ENCODE peak calls at places on chromosomes 7 and 10, in seven cellular contexts. F, O, J, A, L, S and R are unnamed samples.

GRCh38 chr10:101536800-101537199 is 51.3 kb downstream of the POLL start:
- DNase-seq in F (no peak), O (no peak), J (no peak), A (no peak), L (peak; percentile 46), S (no peak), R (no peak)

GRCh38 chr7:102152672-102153585 is 133.7 kb upstream of the SH2B2 start:
- DNase-seq in F (no peak), O (no peak), J (no peak), A (no peak), L (no peak), S (no peak), R (no peak)

GRCh38 chr10:5297996-5298395 is 66.8 kb upstream of the UCN3 start:
- DNase-seq in F (no peak), O (no peak), J (no peak), A (no peak), L (no peak), S (no peak), R (no peak)

GRCh38 chr10:13959443-13960359 is 371.0 kb downstream of the FRMD4A start:
- DNase-seq in F (no peak), O (no peak), J (no peak), A (no peak), L (no peak), S (no peak), R (no peak)

GRCh38 chr7:133530682-133531081 is 277.8 kb downstream of the EXOC4 start:
- DNase-seq in F (no peak), O (no peak), J (no peak), A (no peak), L (no peak), S (no peak), R (no peak)

GRCh38 chr10:125739994-125740679 is 20.6 kb downstream of the EDRF1 start:
- DNase-seq in F (no peak), O (no peak), J (no peak), A (no peak), L (no peak), S (no peak), R (no peak)

GRCh38 chr10:33347227-33347626 is 12.8 kb upstream of the NRP1 start:
- DNase-seq in F (no peak), O (no peak), J (no peak), A (no peak), L (no peak), S (no peak), R (no peak)

GRCh38 chr7:155404976-155405375 is 53.0 kb upstream of the EN2 start:
- DNase-seq in F (no peak), O (no peak), J (no peak), A (no peak), L (no peak), S (no peak), R (no peak)

GRCh38 chr10:71205468-71205867 is 6.9 kb upstream of the UNC5B start:
- DNase-seq in F (no peak), O (no peak), J (peak; percentile 9), A (no peak), L (no peak), S (no peak), R (no peak)

GRCh38 chr10:103640436-103641181 is 147.1 kb downstream of the NEURL1 start:
- DNase-seq in F (no peak), O (no peak), J (no peak), A (no peak), L (no peak), S (no peak), R (no peak)

GRCh38 chr10:131897297-131897899 is 3.4 kb upstream of the PPP2R2D start:
- DNase-seq in F (no peak), O (no peak), J (no peak), A (no peak), L (no peak), S (no peak), R (no peak)

GRCh38 chr7:45180084-45180986 is 22.7 kb downstream of the RAMP3 start:
- DNase-seq in F (no peak), O (no peak), J (no peak), A (no peak), L (no peak), S (no peak), R (no peak)

GRCh38 chr10:58775960-58776574 is 263.4 kb downstream of the BICC1 start:
- DNase-seq in F (no peak), O (no peak), J (no peak), A (no peak), L (no peak), S (no peak), R (no peak)

GRCh38 chr7:23222439-23223045 is 24.0 kb upstream of the GPNMB start:
- DNase-seq in F (no peak), O (no peak), J (no peak), A (no peak), L (no peak), S (no peak), R (no peak)

GRCh38 chr10:70348228-70348850 is 34.1 kb downstream of the LRRC20 start:
- DNase-seq in F (no peak), O (no peak), J (no peak), A (peak; percentile 14), L (peak; percentile 69), S (no peak), R (no peak)

GRCh38 chr7:33422825-33423645 is 293.7 kb downstream of the BBS9 start:
- DNase-seq in F (no peak), O (no peak), J (no peak), A (no peak), L (no peak), S (no peak), R (no peak)

GRCh38 chr7:28263622-28264266 is 83.1 kb upstream of the JAZF1 start:
- DNase-seq in F (no peak), O (no peak), J (no peak), A (no peak), L (no peak), S (no peak), R (no peak)

GRCh38 chr7:27242580-27243339 is at the start of gene EVX1:
- DNase-seq in F (peak; percentile 66), O (no peak), J (no peak), A (peak; percentile 24), L (no peak), S (no peak), R (no peak)

GRCh38 chr7:107463139-107464078 is 6.4 kb upstream of the GPR22 start:
- DNase-seq in F (peak; percentile 52), O (peak; percentile 28), J (peak; percentile 71), A (peak; percentile 38), L (peak; percentile 54), S (peak; percentile 61), R (peak; percentile 12)

GRCh38 chr7:2006921-2007381 is 225.8 kb downstream of the MAD1L1 start:
- DNase-seq in F (no peak), O (no peak), J (no peak), A (no peak), L (no peak), S (no peak), R (no peak)

GRCh38 chr10:62268027-62268398 is 631 bp downstream of the RTKN2 start:
- DNase-seq in F (no peak), O (no peak), J (peak; percentile 35), A (no peak), L (peak; percentile 21), S (no peak), R (peak; percentile 14)

GRCh38 chr7:55128693-55129394 is 110.0 kb downstream of the EGFR start:
- DNase-seq in F (no peak), O (no peak), J (no peak), A (no peak), L (peak; percentile 15), S (no peak), R (no peak)

GRCh38 chr7:108193593-108194498 is 63.7 kb upstream of the LAMB4 start:
- DNase-seq in F (no peak), O (no peak), J (no peak), A (no peak), L (no peak), S (no peak), R (no peak)

GRCh38 chr7:100642534-100642907 is 1.2 kb upstream of the TFR2 start:
- DNase-seq in F (no peak), O (no peak), J (no peak), A (no peak), L (no peak), S (no peak), R (no peak)

GRCh38 chr7:25260862-25261454 is 32.7 kb upstream of the NPVF start:
- DNase-seq in F (no peak), O (no peak), J (peak; percentile 33), A (no peak), L (no peak), S (no peak), R (no peak)

GRCh38 chr10:23558361-23558799 is 119.5 kb downstream of the OTUD1 start:
- DNase-seq in F (no peak), O (no peak), J (no peak), A (no peak), L (no peak), S (no peak), R (no peak)

GRCh38 chr7:120988591-120989299 is at the start of gene CPED1:
- DNase-seq in F (peak; percentile 71), O (no peak), J (peak; percentile 26), A (peak; percentile 9), L (peak; percentile 66), S (peak; percentile 72), R (peak; percentile 56)

GRCh38 chr7:121624922-121625321 is 228.8 kb upstream of the FAM3C start:
- DNase-seq in F (no peak), O (no peak), J (peak; percentile 28), A (no peak), L (peak; percentile 12), S (no peak), R (no peak)

GRCh38 chr7:137791947-137792346 is 54.8 kb downstream of the DGKI start:
- DNase-seq in F (no peak), O (no peak), J (no peak), A (peak; percentile 10), L (no peak), S (no peak), R (no peak)

GRCh38 chr10:123007558-123008378 is 827 bp downstream of the IKZF5 start:
- DNase-seq in F (peak; percentile 59), O (no peak), J (peak; percentile 13), A (no peak), L (peak; percentile 50), S (peak; percentile 64), R (no peak)